ENCODE peak calls at places on chromosomes 5 and 9, in eight cellular contexts. Y, F, C, L, Q, O, B and E are unnamed samples. For H3K27me3, H3K4me1 and H3K36me3, the result is how much of the 10 kb centered on the place peaks cover.

GRCh38 chr5:147415663-147416062 is 94.2 kb downstream of the DPYSL3 start:
- DNase-seq in B (no peak), F (no peak), C (no peak), L (no peak), Y (no peak), O (no peak), Q (no peak), E (no peak)

GRCh38 chr5:133565993-133566392 is 46.3 kb downstream of the FSTL4 start:
- DNase-seq in B (no peak), C (no peak), F (no peak), Q (peak), O (peak), L (peak), Y (no peak), E (no peak)

GRCh38 chr5:166671818-166672217 is 1619.6 kb upstream of the WWC1 start:
- DNase-seq in L (no peak), F (no peak), Q (no peak), B (no peak), Y (no peak), C (no peak), O (no peak), E (no peak)

GRCh38 chr5:179953934-179954833 is 46.5 kb upstream of the TBC1D9B start:
- DNase-seq in Y (no peak), L (no peak), O (peak), B (no peak), C (no peak), Q (no peak), F (no peak), E (no peak)

GRCh38 chr5:73940026-73940425 is 314.0 kb downstream of the ARHGEF28 start:
- DNase-seq in O (peak), L (no peak), Q (no peak), Y (no peak), B (no peak), F (no peak), C (no peak), E (no peak)

GRCh38 chr5:15794117-15794985 is 294.4 kb downstream of the FBXL7 start:
- DNase-seq in Y (no peak), O (peak), L (no peak), B (no peak), C (no peak), Q (no peak), F (no peak), E (no peak)

GRCh38 chr5:149205625-149206523 is 64.6 kb downstream of the ABLIM3 start:
- DNase-seq in C (no peak), Q (no peak), Y (no peak), O (peak), F (peak), B (peak), L (no peak), E (no peak)

GRCh38 chr5:160479926-160480325 is 58.3 kb downstream of the PTTG1 start:
- DNase-seq in C (no peak), O (peak), Q (no peak), F (no peak), B (no peak), Y (no peak), L (no peak), E (no peak)

GRCh38 chr5:175385691-175386360 is 58.2 kb downstream of the DRD1 start:
- DNase-seq in C (no peak), L (no peak), F (no peak), O (no peak), Y (no peak), Q (no peak), B (no peak), E (no peak)

GRCh38 chr9:118034701-118035100 is 330.5 kb downstream of the TLR4 start:
- DNase-seq in B (no peak), F (no peak), Y (no peak), L (no peak), C (no peak), Q (no peak), O (no peak), E (no peak)

GRCh38 chr9:14829204-14829603 is 81.0 kb downstream of the FREM1 start:
- DNase-seq in F (no peak), Q (no peak), O (no peak), C (no peak), L (no peak), Y (no peak), B (no peak), E (no peak)
- H3K27me3 ChIP-seq in F (under half), Q (under half), O (under half), C (under half), L (under half), Y (under half), B (under half), E (under half)

GRCh38 chr9:36894695-36895310 is 139.3 kb downstream of the PAX5 start:
- DNase-seq in B (no peak), C (no peak), O (no peak), F (no peak), Y (no peak), L (no peak), Q (no peak), E (no peak)

GRCh38 chr9:36897476-36897875 is 136.6 kb downstream of the PAX5 start:
- DNase-seq in B (no peak), F (no peak), Y (no peak), O (no peak), C (no peak), Q (no peak), L (no peak), E (peak)

GRCh38 chr9:36895744-36896260 is 138.3 kb downstream of the PAX5 start:
- DNase-seq in B (no peak), O (no peak), L (no peak), Y (no peak), C (no peak), F (no peak), Q (no peak), E (peak)

GRCh38 chr9:36897019-36897418 is 137.0 kb downstream of the PAX5 start:
- DNase-seq in Y (no peak), F (no peak), Q (no peak), B (no peak), C (no peak), L (no peak), O (no peak), E (peak)

DNA sequence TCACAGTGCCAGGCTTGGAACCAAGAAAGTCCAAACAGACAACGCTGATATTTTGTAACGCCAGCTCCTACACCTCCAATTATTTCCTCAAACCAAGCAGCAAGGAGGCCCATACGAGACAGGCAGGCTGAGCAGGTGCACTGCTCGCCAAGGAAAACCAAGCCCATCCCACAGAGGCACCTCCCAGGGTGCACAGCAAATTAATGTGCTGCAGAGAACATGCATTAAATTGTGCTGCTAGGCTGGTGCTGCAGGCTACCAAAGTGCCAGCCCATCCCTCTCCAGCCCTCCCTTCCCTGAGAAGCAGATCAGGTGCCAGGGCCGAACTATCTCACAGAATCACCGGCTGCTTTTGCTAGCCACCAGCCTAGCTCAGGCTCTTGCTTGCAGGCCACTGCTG is 137.8 kb downstream of the PAX5 start:
- DNase-seq in F (no peak), Y (no peak), B (no peak), C (no peak), Q (no peak), L (no peak), O (no peak), E (peak)
- H3K4me1 ChIP-seq in F (under half), Y (under half), B (under half), C (under half), Q (under half), L (under half), O (under half), E (under half)

GRCh38 chr5:43608406-43608805 is 5.4 kb downstream of the NNT start:
- DNase-seq in Q (no peak), O (no peak), F (no peak), Y (no peak), C (no peak), L (no peak), B (no peak), E (no peak)
- H3K36me3 ChIP-seq in Q (under half), O (under half), F (under half), Y (under half), C (under half), L (under half), B (under half), E (under half)

GRCh38 chr9:37645903-37646506 is 4.7 kb upstream of the FRMPD1 start:
- DNase-seq in Q (no peak), L (peak), O (no peak), F (no peak), B (no peak), C (no peak), Y (no peak), E (no peak)
- H3K27me3 ChIP-seq in Q (under half), L (half or more), O (half or more), F (under half), B (under half), C (under half), Y (under half), E (under half)

DNA sequence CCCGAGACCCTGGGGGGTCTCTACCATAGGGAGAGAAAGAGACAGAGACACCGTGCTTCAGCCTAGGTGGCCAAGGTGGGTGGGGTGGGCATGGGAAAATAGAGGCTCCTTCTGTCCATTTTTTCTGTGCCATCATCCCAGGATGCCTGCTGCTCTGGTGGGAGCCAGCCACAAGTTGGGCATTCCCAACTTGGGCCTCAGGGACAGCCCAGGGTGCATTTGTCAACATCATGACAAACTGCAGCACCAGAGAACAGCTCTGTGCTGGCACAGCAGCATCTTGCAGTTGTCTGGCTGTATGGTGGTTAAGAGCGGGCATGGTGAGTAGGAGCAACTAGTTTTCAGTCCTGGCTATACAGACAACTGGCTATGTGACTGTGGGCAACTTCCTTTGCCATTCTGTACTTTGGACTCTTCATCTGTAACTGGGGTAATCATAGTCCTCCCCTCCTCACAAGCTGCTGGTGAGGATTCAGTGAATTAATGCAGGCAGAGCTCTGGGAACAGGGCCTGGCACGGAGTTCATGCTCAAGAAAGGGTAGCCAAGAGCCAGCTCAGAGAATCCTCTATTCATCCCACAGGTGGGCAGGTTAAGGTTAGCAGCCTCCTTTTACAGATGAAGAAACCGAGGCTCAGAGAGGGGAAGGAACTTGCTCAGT is 100.5 kb downstream of the RGS3 start:
- DNase-seq in Y (peak), F (no peak), C (no peak), L (no peak), O (no peak), B (peak), Q (peak), E (peak)
- H3K4me1 ChIP-seq in Y (under half), F (half or more), C (half or more), L (under half), O (under half), B (under half), Q (under half), E (under half)

GRCh38 chr5:14713476-14714384 is 49.2 kb downstream of the OTULIN start:
- DNase-seq in Q (no peak), C (no peak), Y (no peak), B (no peak), F (no peak), O (no peak), L (no peak), E (no peak)

GRCh38 chr5:14710313-14710994 is 45.9 kb downstream of the OTULIN start:
- DNase-seq in F (no peak), L (no peak), Q (no peak), Y (no peak), C (no peak), B (no peak), O (no peak), E (no peak)

GRCh38 chr5:14712666-14713065 is 48.1 kb downstream of the OTULIN start:
- DNase-seq in B (no peak), Q (no peak), F (no peak), L (no peak), O (no peak), C (no peak), Y (no peak), E (no peak)

GRCh38 chr5:14714706-14715105 is 50.2 kb downstream of the OTULIN start:
- DNase-seq in C (no peak), O (no peak), B (peak), L (no peak), Q (no peak), F (no peak), Y (no peak), E (no peak)

DNA sequence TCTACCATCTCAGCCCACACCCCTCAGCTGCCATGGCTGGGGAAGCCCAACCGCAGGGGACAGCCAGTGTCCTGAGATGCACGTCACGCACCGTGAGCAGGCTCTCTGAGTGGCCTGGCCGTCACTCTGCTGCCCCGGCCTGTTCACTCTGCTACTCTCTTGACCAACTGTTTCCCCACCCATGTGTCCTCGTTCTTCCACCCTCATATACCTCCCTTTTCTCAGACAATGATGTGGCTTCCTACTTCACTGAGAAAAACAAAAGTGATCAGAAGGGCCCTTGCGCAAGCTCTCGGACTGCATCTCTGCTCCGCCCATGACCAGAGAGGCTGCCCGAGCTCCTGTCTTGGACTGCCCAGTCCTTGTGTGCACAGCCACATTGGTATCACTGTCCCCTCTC is 47.6 kb downstream of the OTULIN start:
- DNase-seq in O (no peak), Q (no peak), B (no peak), L (no peak), Y (no peak), F (no peak), C (no peak), E (no peak)
- H3K36me3 ChIP-seq in O (under half), Q (under half), B (half or more), L (under half), Y (under half), F (half or more), C (under half), E (under half)

GRCh38 chr5:151682240-151682639 is 4.5 kb downstream of the SPARC start:
- DNase-seq in C (no peak), L (no peak), F (no peak), B (no peak), Y (no peak), Q (no peak), O (peak), E (no peak)
- H3K27me3 ChIP-seq in C (under half), L (under half), F (under half), B (under half), Y (under half), Q (under half), O (under half), E (under half)